ENCODE peak calls at places on chromosome 19, in nine cellular contexts. C, L, D, H, E, Q, N, P and S are unnamed samples.

GRCh38 chr19:40646564-40647254 is 43.7 kb downstream of the NUMBL start:
- DNase-seq in C (no peak), L (no peak), D (no peak), H (peak; percentile 36), E (no peak), Q (no peak), N (no peak), P (no peak), S (no peak)

GRCh38 chr19:54422136-54422535 is 6.9 kb downstream of the TTYH1 start:
- DNase-seq in C (no peak), L (no peak), D (no peak), H (no peak), E (no peak), Q (no peak), N (no peak), P (no peak), S (no peak)

GRCh38 chr19:589693-590395 is at the start of gene HCN2:
- DNase-seq in C (no peak), L (no peak), D (no peak), H (no peak), E (no peak), Q (no peak), N (no peak), P (peak; percentile 42), S (no peak)

GRCh38 chr19:2478324-2478755 is 2.4 kb downstream of the GADD45B start:
- DNase-seq in C (peak; percentile 71), L (no peak), D (no peak), H (peak; percentile 77), E (peak; percentile 80), Q (no peak), N (no peak), P (peak; percentile 59), S (peak; percentile 74)

GRCh38 chr19:21260164-21260847 is 68.9 kb downstream of the ZNF708 start:
- DNase-seq in C (no peak), L (no peak), D (no peak), H (no peak), E (no peak), Q (no peak), N (no peak), P (no peak), S (no peak)

GRCh38 chr19:14116918-14117578 is 514 bp downstream of the PRKACA start:
- DNase-seq in C (peak; percentile 50), L (no peak), D (no peak), H (no peak), E (peak; percentile 64), Q (no peak), N (no peak), P (no peak), S (peak; percentile 47)

GRCh38 chr19:43674630-43674982 is 4.6 kb upstream of the PLAUR start:
- DNase-seq in C (no peak), L (no peak), D (no peak), H (peak; percentile 54), E (no peak), Q (no peak), N (no peak), P (no peak), S (no peak)

GRCh38 chr19:11142528-11143171 is 12.9 kb downstream of the SPC24 start:
- DNase-seq in C (peak; percentile 96), L (peak; percentile 66), D (no peak), H (peak; percentile 97), E (peak; percentile 78), Q (peak; percentile 92), N (peak; percentile 73), P (peak; percentile 86), S (peak; percentile 90)

GRCh38 chr19:43501661-43502418 is 2.7 kb downstream of the PHLDB3 start:
- DNase-seq in C (peak; percentile 21), L (no peak), D (no peak), H (no peak), E (no peak), Q (no peak), N (no peak), P (no peak), S (no peak)

GRCh38 chr19:55152017-55152416 is 3.0 kb upstream of the TNNT1 start:
- DNase-seq in C (no peak), L (no peak), D (no peak), H (no peak), E (no peak), Q (no peak), N (no peak), P (no peak), S (no peak)

GRCh38 chr19:46076031-46076880 is 35.5 kb upstream of the IGFL4 start:
- DNase-seq in C (no peak), L (no peak), D (no peak), H (no peak), E (no peak), Q (no peak), N (no peak), P (no peak), S (no peak)
- H3K4me3 ChIP-seq in C (no peak overlapping the region), L (peak overlapping the region; percentile 59), D (no peak overlapping the region), H (no peak overlapping the region), E (no peak overlapping the region), Q (no peak overlapping the region), N (no peak overlapping the region), P (no peak overlapping the region), S (no peak overlapping the region)

DNA sequence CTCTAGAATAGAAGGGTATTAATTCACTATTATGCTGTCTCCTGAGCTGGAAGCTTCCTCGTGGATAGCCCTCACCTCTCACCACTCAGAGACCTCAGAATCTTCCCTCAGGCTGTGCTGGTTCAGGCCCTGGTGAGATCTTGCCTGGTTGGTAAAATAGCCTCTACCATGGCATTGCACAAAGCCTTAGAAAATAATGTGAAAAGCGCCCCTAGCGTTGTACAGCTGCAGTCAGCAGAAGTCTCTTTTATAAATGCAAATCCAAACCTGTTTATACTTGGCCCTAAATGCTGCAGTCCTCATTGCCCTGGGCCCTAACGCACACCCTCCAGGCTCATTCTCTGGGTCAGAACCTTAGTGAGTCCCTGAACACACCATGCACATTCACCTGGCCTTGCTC is 150.9 kb downstream of the KCTD15 start:
- DNase-seq in C (no peak), L (no peak), D (no peak), H (peak; percentile 1), E (no peak), Q (no peak), N (no peak), P (no peak), S (no peak)
- TF ChIP-seq CTCF in C (no peak), L (peak; percentile 42), D (peak; percentile 19), H (peak; percentile 18), E (no peak), Q (peak; percentile 3), N (peak; percentile 16), P (no peak), S (no peak)

DNA sequence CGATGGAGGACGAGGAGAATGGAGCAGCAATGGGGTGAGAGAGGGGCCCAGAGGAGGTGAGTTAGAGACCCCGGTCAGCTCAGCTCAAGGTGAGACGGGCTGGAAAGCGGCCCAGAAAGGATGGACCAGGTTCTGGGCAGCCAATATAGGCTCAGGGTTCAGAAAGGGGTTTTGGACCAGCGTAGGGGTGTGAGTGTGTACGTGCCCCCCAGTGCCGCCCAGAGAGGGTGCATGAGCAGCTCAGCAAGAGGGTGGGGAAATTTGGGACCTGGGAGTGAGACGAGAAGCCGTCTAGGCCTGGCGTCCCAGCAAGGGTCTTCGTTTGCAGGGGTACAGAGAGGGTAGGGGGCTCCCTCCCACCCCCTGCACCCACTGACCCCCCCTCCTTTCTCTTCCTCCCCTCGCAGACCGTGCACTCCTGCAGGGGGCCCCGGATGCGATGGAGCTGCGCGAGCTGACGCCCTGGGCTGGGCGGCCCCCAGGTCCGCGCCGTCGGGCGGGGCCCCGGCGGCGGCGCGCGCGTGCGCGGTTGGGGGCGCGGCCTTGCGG is 12.1 kb downstream of the FUT6 start:
- DNase-seq in C (no peak), L (no peak), D (no peak), H (no peak), E (no peak), Q (no peak), N (no peak), P (no peak), S (no peak)
- H3K4me3 ChIP-seq in C (no peak overlapping the region), L (peak overlapping the region; percentile 64), D (no peak overlapping the region), H (peak overlapping the region; percentile 79), E (no peak overlapping the region), Q (peak overlapping the region; percentile 79), N (peak overlapping the region; percentile 34), P (peak overlapping the region; percentile 49), S (peak overlapping the region; percentile 41)

GRCh38 chr19:4679416-4679815 is 9.3 kb upstream of the MYDGF start:
- DNase-seq in C (no peak), L (no peak), D (no peak), H (no peak), E (no peak), Q (no peak), N (no peak), P (no peak), S (no peak)

GRCh38 chr19:4675346-4675745 is 5.2 kb upstream of the MYDGF start:
- DNase-seq in C (no peak), L (no peak), D (no peak), H (no peak), E (no peak), Q (no peak), N (no peak), P (no peak), S (no peak)

GRCh38 chr19:4673726-4674125 is 3.6 kb upstream of the MYDGF start:
- DNase-seq in C (no peak), L (no peak), D (no peak), H (no peak), E (no peak), Q (no peak), N (no peak), P (no peak), S (no peak)

GRCh38 chr19:4678881-4679379 is 8.8 kb upstream of the MYDGF start:
- DNase-seq in C (peak; percentile 38), L (no peak), D (no peak), H (peak; percentile 26), E (no peak), Q (no peak), N (no peak), P (peak; percentile 59), S (no peak)

DNA sequence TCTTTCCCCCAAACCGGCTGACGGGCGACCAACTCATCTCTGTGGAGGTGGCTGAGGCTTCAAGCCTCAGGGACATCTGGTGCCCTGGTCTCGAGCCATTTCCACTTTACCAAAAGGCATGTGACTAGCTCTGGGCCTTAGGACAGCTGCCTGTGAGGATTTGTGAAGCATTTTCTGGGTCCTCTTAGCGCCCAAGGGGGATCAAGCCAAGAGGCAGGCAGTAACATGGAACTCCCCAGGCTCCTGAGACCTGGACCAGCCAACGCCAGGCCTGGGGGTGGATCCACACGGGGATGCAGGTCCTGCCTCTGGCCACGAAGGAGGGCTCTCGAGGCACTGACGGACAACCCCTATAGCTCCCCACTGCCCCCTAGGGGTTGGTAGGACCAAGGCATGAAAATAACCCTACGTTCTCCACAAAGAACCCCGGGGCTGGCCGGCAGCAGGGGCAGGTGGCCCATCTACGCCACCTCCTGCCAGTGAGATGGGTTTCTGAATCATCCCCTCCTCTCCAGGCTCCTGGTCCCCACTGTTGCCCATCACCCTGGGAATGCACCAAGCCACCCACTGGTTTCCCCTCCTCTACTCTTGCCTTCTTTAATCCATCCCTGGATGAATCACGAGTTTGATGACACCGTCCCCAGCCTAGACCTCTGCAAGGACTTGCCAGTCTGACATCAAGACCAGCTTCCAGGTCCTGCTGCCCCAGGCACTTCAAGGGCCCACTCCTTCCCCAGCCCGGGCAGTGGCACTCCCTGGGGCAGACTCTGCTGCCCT is 7.0 kb upstream of the MYDGF start:
- DNase-seq in C (no peak), L (no peak), D (no peak), H (peak; percentile 76), E (no peak), Q (no peak), N (no peak), P (peak; percentile 51), S (no peak)
- TF ChIP-seq CTCF in C (no peak), L (peak; percentile 42), D (peak; percentile 61), H (peak; percentile 71), E (peak; percentile 25), Q (peak; percentile 49), N (peak; percentile 57), P (peak; percentile 46), S (peak; percentile 35)